ENCODE peak calls at places on chromosomes 13 and 19, in five cellular contexts. G is AG10803, D is psoas muscle, P is colonic mucosa, W is B cell. B is an unnamed sample.

GRCh38 chr13:113828282-113828825 is 35.5 kb downstream of the GAS6 start:
- DNase-seq in G (no peak), D (no peak), P (no peak), W (no peak), B (no peak)

GRCh38 chr13:111845621-111846351 is 221.2 kb upstream of the SOX1 start:
- DNase-seq in G (no peak), D (no peak), P (no peak), W (no peak), B (no peak)

GRCh38 chr13:40221460-40222201 is 444.8 kb downstream of the FOXO1 start:
- DNase-seq in G (peak; percentile 37), D (no peak), P (no peak), W (no peak), B (no peak)

GRCh38 chr19:43425567-43426392 is 11.1 kb downstream of the TEX101 start:
- DNase-seq in G (peak; percentile 29), D (no peak), P (peak; percentile 93), W (no peak), B (no peak)

GRCh38 chr19:8306235-8307054 is 1.7 kb downstream of the CD320 start:
- DNase-seq in G (no peak), D (peak; percentile 15), P (peak; percentile 55), W (peak; percentile 21), B (no peak)

GRCh38 chr13:51041710-51042109 is 69.4 kb downstream of the C13orf42 start:
- DNase-seq in G (no peak), D (no peak), P (no peak), W (no peak), B (no peak)

GRCh38 chr13:29901714-29902631 is 51.6 kb upstream of the UBL3 start:
- DNase-seq in G (peak; percentile 97), D (no peak), P (peak; percentile 66), W (no peak), B (no peak)

GRCh38 chr19:17294051-17294891 is 9.0 kb downstream of the ABHD8 start:
- DNase-seq in G (no peak), D (no peak), P (peak; percentile 62), W (peak; percentile 79), B (no peak)

GRCh38 chr13:49895826-49896225 is 40.3 kb downstream of the SPRYD7 start:
- DNase-seq in G (no peak), D (no peak), P (no peak), W (no peak), B (no peak)

GRCh38 chr13:100209857-100210580 is 121.1 kb downstream of the PCCA start:
- DNase-seq in G (peak; percentile 74), D (no peak), P (no peak), W (no peak), B (no peak)

GRCh38 chr13:38308736-38309135 is 40.9 kb upstream of the UFM1 start:
- DNase-seq in G (peak; percentile 57), D (no peak), P (no peak), W (no peak), B (no peak)

GRCh38 chr13:86383151-86383550 is 583.9 kb upstream of the SLITRK6 start:
- DNase-seq in G (no peak), D (no peak), P (no peak), W (no peak), B (no peak)

GRCh38 chr19:50486823-50487515 is 10.3 kb upstream of the GARIN5A start:
- DNase-seq in G (peak; percentile 11), D (peak; percentile 66), P (peak; percentile 41), W (no peak), B (no peak)

GRCh38 chr13:23588576-23589141 is 18.4 kb downstream of the TNFRSF19 start:
- DNase-seq in G (no peak), D (no peak), P (no peak), W (no peak), B (no peak)

GRCh38 chr13:41452462-41452861 is 4.9 kb upstream of the RGCC start:
- DNase-seq in G (no peak), D (no peak), P (no peak), W (peak; percentile 1), B (no peak)

GRCh38 chr13:51585696-51586095 is 1.4 kb downstream of the WDFY2 start:
- DNase-seq in G (peak; percentile 52), D (no peak), P (no peak), W (no peak), B (no peak)

GRCh38 chr13:97191615-97192014 is 30.5 kb upstream of the MBNL2 start:
- DNase-seq in G (no peak), D (no peak), P (no peak), W (no peak), B (no peak)

GRCh38 chr13:51643882-51644281 is 59.6 kb downstream of the WDFY2 start:
- DNase-seq in G (peak; percentile 95), D (no peak), P (no peak), W (no peak), B (no peak)

GRCh38 chr13:112720814-112721197 is 31.0 kb downstream of the ATP11A start:
- DNase-seq in G (no peak), D (no peak), P (no peak), W (no peak), B (no peak)

GRCh38 chr13:48144413-48145035 is 49.6 kb upstream of the MED4 start:
- DNase-seq in G (peak; percentile 37), D (no peak), P (no peak), W (no peak), B (no peak)

GRCh38 chr19:17370026-17370587 is 7.0 kb downstream of the PLVAP start:
- DNase-seq in G (peak; percentile 47), D (no peak), P (no peak), W (peak; percentile 58), B (no peak)

GRCh38 chr13:107681611-107682010 is 533.7 kb downstream of the LIG4 start:
- DNase-seq in G (no peak), D (no peak), P (no peak), W (no peak), B (no peak)

GRCh38 chr19:5452594-5453565 is 2.3 kb upstream of the ZNRF4 start:
- DNase-seq in G (peak; percentile 8), D (no peak), P (no peak), W (no peak), B (no peak)

GRCh38 chr19:42173695-42174094 is 41.4 kb upstream of the POU2F2 start:
- DNase-seq in G (no peak), D (no peak), P (no peak), W (no peak), B (no peak)

GRCh38 chr13:76048675-76049396 is 412.7 kb downstream of the LMO7 start:
- DNase-seq in G (no peak), D (no peak), P (no peak), W (no peak), B (no peak)

GRCh38 chr19:24048261-24048660 is 38.7 kb upstream of the ZNF254 start:
- DNase-seq in G (no peak), D (no peak), P (no peak), W (no peak), B (no peak)
- TF ChIP-seq CTCF in G (no peak), D (no peak), P (no peak), W (no peak), B (no peak)

GRCh38 chr19:29690842-29691241 is 24.2 kb downstream of the C19orf12 start:
- DNase-seq in G (peak; percentile 30), D (no peak), P (no peak), W (no peak), B (no peak)
- TF ChIP-seq CTCF in G (peak; percentile 38), D (peak; percentile 46), P (no peak), W (peak; percentile 32), B (no peak)

GRCh38 chr19:58387338-58388174 is 487 bp downstream of the RPS5 start:
- DNase-seq in G (no peak), D (no peak), P (no peak), W (no peak), B (no peak)
- TF ChIP-seq CTCF in G (no peak), D (no peak), P (no peak), W (no peak), B (no peak)

GRCh38 chr19:48338802-48339660 is 13.7 kb downstream of the EMP3 start:
- DNase-seq in G (no peak), D (no peak), P (no peak), W (no peak), B (no peak)
- TF ChIP-seq CTCF in G (no peak), D (no peak), P (no peak), W (no peak), B (no peak)

GRCh38 chr13:24716446-24716845 is 36.2 kb downstream of the ATP12A start:
- DNase-seq in G (no peak), D (no peak), P (no peak), W (no peak), B (no peak)
- TF ChIP-seq CTCF in G (no peak), D (no peak), P (no peak), W (no peak), B (no peak)

GRCh38 chr19:34431681-34432402 is 3.7 kb downstream of the UBA2 start:
- DNase-seq in G (no peak), D (no peak), P (no peak), W (no peak), B (no peak)

GRCh38 chr19:34429553-34429952 is 1.4 kb downstream of the UBA2 start:
- DNase-seq in G (no peak), D (no peak), P (no peak), W (no peak), B (no peak)

GRCh38 chr19:34430738-34431625 is 2.8 kb downstream of the UBA2 start:
- DNase-seq in G (peak; percentile 53), D (no peak), P (no peak), W (peak; percentile 75), B (no peak)

GRCh38 chr19:34428549-34429285 is 536 bp downstream of the UBA2 start:
- DNase-seq in G (peak; percentile 50), D (peak; percentile 52), P (no peak), W (no peak), B (no peak)

GRCh38 chr19:34426096-34426661 is 2.0 kb upstream of the UBA2 start:
- DNase-seq in G (no peak), D (no peak), P (no peak), W (no peak), B (no peak)
- TF ChIP-seq CTCF in G (no peak), D (no peak), P (no peak), W (no peak), B (no peak)

GRCh38 chr19:2329528-2329927 is 1.0 kb downstream of the SPPL2B start:
- DNase-seq in G (no peak), D (no peak), P (peak; percentile 36), W (no peak), B (no peak)
- TF ChIP-seq CTCF in G (no peak), D (no peak), P (no peak), W (no peak), B (no peak)

B was measured in omental fat pad.